ENCODE peak calls at places on chromosomes 7 and 10, in eight cellular contexts. One of them, this sample, is unnamed.

GRCh38 chr7:16743207-16743606 is 10.3 kb upstream of the TSPAN13 start:
- DNase-seq in esophagus muscularis mucosa: no peak
- DNase-seq in A549: no peak
- DNase-seq in right lobe of liver: no peak
- DNase-seq in tibial nerve: no peak
- DNase-seq in heart left ventricle: no peak
- DNase-seq in spleen: no peak
- DNase-seq in GM12878: no peak
- DNase-seq in this sample: no peak

GRCh38 chr7:19051767-19052375 is 65.6 kb downstream of the TWIST1 start:
- DNase-seq in esophagus muscularis mucosa: no peak
- DNase-seq in A549: peak
- DNase-seq in right lobe of liver: no peak
- DNase-seq in tibial nerve: no peak
- DNase-seq in heart left ventricle: no peak
- DNase-seq in spleen: no peak
- DNase-seq in GM12878: no peak
- DNase-seq in this sample: no peak

GRCh38 chr7:88329532-88330463 is 23.1 kb upstream of the STEAP4 start:
- DNase-seq in esophagus muscularis mucosa: no peak
- DNase-seq in A549: no peak
- DNase-seq in right lobe of liver: no peak
- DNase-seq in tibial nerve: no peak
- DNase-seq in heart left ventricle: peak
- DNase-seq in spleen: peak
- DNase-seq in GM12878: no peak
- DNase-seq in this sample: no peak

GRCh38 chr10:126012485-126012884 is 116.1 kb downstream of the FANK1 start:
- DNase-seq in esophagus muscularis mucosa: no peak
- DNase-seq in A549: no peak
- DNase-seq in right lobe of liver: no peak
- DNase-seq in tibial nerve: no peak
- DNase-seq in heart left ventricle: no peak
- DNase-seq in spleen: no peak
- DNase-seq in GM12878: no peak
- DNase-seq in this sample: no peak

GRCh38 chr10:122310311-122311050 is 39.4 kb downstream of the BTBD16 start:
- DNase-seq in esophagus muscularis mucosa: peak
- DNase-seq in A549: peak
- DNase-seq in right lobe of liver: peak
- DNase-seq in tibial nerve: no peak
- DNase-seq in heart left ventricle: no peak
- DNase-seq in spleen: no peak
- DNase-seq in GM12878: no peak
- DNase-seq in this sample: no peak

GRCh38 chr7:78642751-78643150 is 810.7 kb downstream of the MAGI2 start:
- DNase-seq in esophagus muscularis mucosa: no peak
- DNase-seq in A549: no peak
- DNase-seq in right lobe of liver: no peak
- DNase-seq in tibial nerve: no peak
- DNase-seq in heart left ventricle: no peak
- DNase-seq in spleen: no peak
- DNase-seq in GM12878: no peak
- DNase-seq in this sample: no peak

GRCh38 chr7:73899731-73900142 is 38.8 kb downstream of the TMEM270 start:
- DNase-seq in esophagus muscularis mucosa: peak
- DNase-seq in A549: no peak
- DNase-seq in right lobe of liver: no peak
- DNase-seq in tibial nerve: peak
- DNase-seq in heart left ventricle: peak
- DNase-seq in spleen: no peak
- DNase-seq in GM12878: no peak
- DNase-seq in this sample: peak

GRCh38 chr10:15789793-15790525 is 70.2 kb upstream of the ITGA8 start:
- DNase-seq in esophagus muscularis mucosa: no peak
- DNase-seq in A549: no peak
- DNase-seq in right lobe of liver: no peak
- DNase-seq in tibial nerve: no peak
- DNase-seq in heart left ventricle: no peak
- DNase-seq in spleen: no peak
- DNase-seq in GM12878: no peak
- DNase-seq in this sample: no peak

GRCh38 chr7:92421676-92422435 is 25.4 kb upstream of the GATAD1 start:
- DNase-seq in esophagus muscularis mucosa: no peak
- DNase-seq in A549: no peak
- DNase-seq in right lobe of liver: no peak
- DNase-seq in tibial nerve: no peak
- DNase-seq in heart left ventricle: no peak
- DNase-seq in spleen: no peak
- DNase-seq in GM12878: no peak
- DNase-seq in this sample: no peak

GRCh38 chr10:19828278-19829049 is 12.2 kb downstream of the PLXDC2 start:
- DNase-seq in esophagus muscularis mucosa: no peak
- DNase-seq in A549: no peak
- DNase-seq in right lobe of liver: no peak
- DNase-seq in tibial nerve: no peak
- DNase-seq in heart left ventricle: no peak
- DNase-seq in spleen: no peak
- DNase-seq in GM12878: no peak
- DNase-seq in this sample: no peak

GRCh38 chr10:21141946-21142345 is 244.8 kb upstream of the NEBL start:
- DNase-seq in esophagus muscularis mucosa: no peak
- DNase-seq in A549: no peak
- DNase-seq in right lobe of liver: no peak
- DNase-seq in tibial nerve: no peak
- DNase-seq in heart left ventricle: no peak
- DNase-seq in spleen: no peak
- DNase-seq in GM12878: no peak
- DNase-seq in this sample: no peak

GRCh38 chr7:19772858-19773337 is 519 bp downstream of the TMEM196 start:
- DNase-seq in esophagus muscularis mucosa: no peak
- DNase-seq in A549: peak
- DNase-seq in right lobe of liver: no peak
- DNase-seq in tibial nerve: no peak
- DNase-seq in heart left ventricle: no peak
- DNase-seq in spleen: no peak
- DNase-seq in GM12878: no peak
- DNase-seq in this sample: peak

GRCh38 chr7:151520419-151521229 is 929 bp upstream of the RHEB start:
- DNase-seq in esophagus muscularis mucosa: no peak
- DNase-seq in A549: no peak
- DNase-seq in right lobe of liver: peak
- DNase-seq in tibial nerve: peak
- DNase-seq in heart left ventricle: peak
- DNase-seq in spleen: peak
- DNase-seq in GM12878: no peak
- DNase-seq in this sample: peak

GRCh38 chr7:158016171-158017087 is 571.2 kb downstream of the PTPRN2 start:
- DNase-seq in esophagus muscularis mucosa: no peak
- DNase-seq in A549: no peak
- DNase-seq in right lobe of liver: no peak
- DNase-seq in tibial nerve: no peak
- DNase-seq in heart left ventricle: no peak
- DNase-seq in spleen: peak
- DNase-seq in GM12878: no peak
- DNase-seq in this sample: no peak

GRCh38 chr10:91185239-91185875 is 35.1 kb upstream of the PCGF5 start:
- DNase-seq in esophagus muscularis mucosa: no peak
- DNase-seq in A549: peak
- DNase-seq in right lobe of liver: no peak
- DNase-seq in tibial nerve: no peak
- DNase-seq in heart left ventricle: no peak
- DNase-seq in spleen: no peak
- DNase-seq in GM12878: no peak
- DNase-seq in this sample: no peak

GRCh38 chr10:130662775-130663174 is 526.6 kb downstream of the GLRX3 start:
- DNase-seq in esophagus muscularis mucosa: no peak
- DNase-seq in A549: no peak
- DNase-seq in right lobe of liver: no peak
- DNase-seq in tibial nerve: no peak
- DNase-seq in heart left ventricle: no peak
- DNase-seq in spleen: no peak
- DNase-seq in GM12878: no peak
- DNase-seq in this sample: no peak

GRCh38 chr10:132400041-132400546 is 3.1 kb downstream of the PWWP2B start:
- DNase-seq in esophagus muscularis mucosa: no peak
- DNase-seq in A549: no peak
- DNase-seq in right lobe of liver: no peak
- DNase-seq in tibial nerve: no peak
- DNase-seq in heart left ventricle: peak
- DNase-seq in spleen: peak
- DNase-seq in GM12878: no peak
- DNase-seq in this sample: no peak

GRCh38 chr7:90180011-90180585 is 25.8 kb downstream of the STEAP1 start:
- DNase-seq in esophagus muscularis mucosa: no peak
- DNase-seq in A549: peak
- DNase-seq in right lobe of liver: no peak
- DNase-seq in tibial nerve: no peak
- DNase-seq in heart left ventricle: no peak
- DNase-seq in spleen: no peak
- DNase-seq in GM12878: peak
- DNase-seq in this sample: no peak

GRCh38 chr7:28103984-28104628 is 76.5 kb downstream of the JAZF1 start:
- DNase-seq in esophagus muscularis mucosa: peak
- DNase-seq in A549: no peak
- DNase-seq in right lobe of liver: no peak
- DNase-seq in tibial nerve: no peak
- DNase-seq in heart left ventricle: no peak
- DNase-seq in spleen: no peak
- DNase-seq in GM12878: no peak
- DNase-seq in this sample: peak

GRCh38 chr10:1178506-1178905 is 122.3 kb downstream of the WDR37 start:
- DNase-seq in esophagus muscularis mucosa: no peak
- DNase-seq in A549: no peak
- DNase-seq in right lobe of liver: no peak
- DNase-seq in tibial nerve: no peak
- DNase-seq in heart left ventricle: no peak
- DNase-seq in spleen: peak
- DNase-seq in GM12878: no peak
- DNase-seq in this sample: no peak

GRCh38 chr10:96512997-96513685 is 585 bp downstream of the TLL2 start:
- DNase-seq in esophagus muscularis mucosa: no peak
- DNase-seq in A549: no peak
- DNase-seq in right lobe of liver: no peak
- DNase-seq in tibial nerve: no peak
- DNase-seq in heart left ventricle: peak
- DNase-seq in spleen: no peak
- DNase-seq in GM12878: no peak
- DNase-seq in this sample: no peak

GRCh38 chr7:1899201-1899600 is 229.1 kb downstream of the ELFN1 start:
- DNase-seq in esophagus muscularis mucosa: no peak
- DNase-seq in A549: no peak
- DNase-seq in right lobe of liver: no peak
- DNase-seq in tibial nerve: no peak
- DNase-seq in heart left ventricle: peak
- DNase-seq in spleen: no peak
- DNase-seq in GM12878: no peak
- DNase-seq in this sample: no peak
- H3K27ac ChIP-seq in esophagus muscularis mucosa: no peak
- H3K27ac ChIP-seq in A549: no peak
- H3K27ac ChIP-seq in right lobe of liver: no peak
- H3K27ac ChIP-seq in tibial nerve: no peak
- H3K27ac ChIP-seq in heart left ventricle: no peak
- H3K27ac ChIP-seq in spleen: no peak
- H3K27ac ChIP-seq in GM12878: no peak
- H3K27ac ChIP-seq in this sample: no peak

DNA sequence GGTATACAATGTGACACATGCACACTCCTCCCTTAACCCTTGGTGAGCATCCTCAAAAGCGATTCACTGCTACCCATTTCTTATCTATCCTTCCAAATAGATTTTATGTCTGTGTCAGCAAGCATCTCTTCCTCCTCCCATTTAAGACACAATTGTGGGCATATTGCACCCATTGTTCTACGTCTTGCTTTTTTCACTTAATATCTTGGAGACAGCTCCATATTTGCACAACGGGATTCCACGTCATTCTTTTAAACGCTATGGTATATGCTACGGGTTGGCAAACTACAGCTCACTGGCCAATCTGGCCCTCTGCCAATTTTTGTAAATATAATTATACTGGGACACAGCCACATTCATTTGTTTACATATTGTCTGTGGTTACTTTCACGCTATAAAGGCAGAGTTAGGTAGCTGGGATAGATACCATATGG is 88.6 kb downstream of the RNF216 start:
- DNase-seq in esophagus muscularis mucosa: no peak
- DNase-seq in A549: peak
- DNase-seq in right lobe of liver: no peak
- DNase-seq in tibial nerve: no peak
- DNase-seq in heart left ventricle: no peak
- DNase-seq in spleen: no peak
- DNase-seq in GM12878: no peak
- DNase-seq in this sample: no peak
- TF ChIP-seq POLR2A in esophagus muscularis mucosa: no peak
- TF ChIP-seq POLR2A in A549: no peak
- TF ChIP-seq POLR2A in right lobe of liver: no peak
- TF ChIP-seq POLR2A in tibial nerve: no peak
- TF ChIP-seq POLR2A in heart left ventricle: no peak
- TF ChIP-seq POLR2A in spleen: no peak
- TF ChIP-seq POLR2A in GM12878: no peak
- TF ChIP-seq POLR2A in this sample: no peak

GRCh38 chr10:124722812-124723783 is 21.1 kb downstream of the FAM53B start:
- DNase-seq in esophagus muscularis mucosa: no peak
- DNase-seq in A549: no peak
- DNase-seq in right lobe of liver: no peak
- DNase-seq in tibial nerve: no peak
- DNase-seq in heart left ventricle: peak
- DNase-seq in spleen: peak
- DNase-seq in GM12878: peak
- DNase-seq in this sample: peak
- H3K4me3 ChIP-seq in esophagus muscularis mucosa: no peak
- H3K4me3 ChIP-seq in A549: no peak
- H3K4me3 ChIP-seq in right lobe of liver: no peak
- H3K4me3 ChIP-seq in tibial nerve: no peak
- H3K4me3 ChIP-seq in heart left ventricle: no peak
- H3K4me3 ChIP-seq in spleen: no peak
- H3K4me3 ChIP-seq in GM12878: peak
- H3K4me3 ChIP-seq in this sample: no peak

GRCh38 chr10:30855131-30855530 is 176.5 kb downstream of the ZNF438 start:
- DNase-seq in esophagus muscularis mucosa: no peak
- DNase-seq in A549: no peak
- DNase-seq in right lobe of liver: no peak
- DNase-seq in tibial nerve: no peak
- DNase-seq in heart left ventricle: no peak
- DNase-seq in spleen: no peak
- DNase-seq in GM12878: no peak
- DNase-seq in this sample: no peak

GRCh38 chr10:30861976-30862375 is 169.7 kb downstream of the ZNF438 start:
- DNase-seq in esophagus muscularis mucosa: no peak
- DNase-seq in A549: no peak
- DNase-seq in right lobe of liver: no peak
- DNase-seq in tibial nerve: no peak
- DNase-seq in heart left ventricle: no peak
- DNase-seq in spleen: no peak
- DNase-seq in GM12878: no peak
- DNase-seq in this sample: no peak

GRCh38 chr10:30857803-30858202 is 173.9 kb downstream of the ZNF438 start:
- DNase-seq in esophagus muscularis mucosa: peak
- DNase-seq in A549: no peak
- DNase-seq in right lobe of liver: no peak
- DNase-seq in tibial nerve: peak
- DNase-seq in heart left ventricle: peak
- DNase-seq in spleen: no peak
- DNase-seq in GM12878: no peak
- DNase-seq in this sample: peak

GRCh38 chr10:30861217-30861616 is 170.4 kb downstream of the ZNF438 start:
- DNase-seq in esophagus muscularis mucosa: no peak
- DNase-seq in A549: no peak
- DNase-seq in right lobe of liver: no peak
- DNase-seq in tibial nerve: no peak
- DNase-seq in heart left ventricle: no peak
- DNase-seq in spleen: no peak
- DNase-seq in GM12878: no peak
- DNase-seq in this sample: no peak

GRCh38 chr10:30858499-30858898 is 173.2 kb downstream of the ZNF438 start:
- DNase-seq in esophagus muscularis mucosa: no peak
- DNase-seq in A549: no peak
- DNase-seq in right lobe of liver: no peak
- DNase-seq in tibial nerve: no peak
- DNase-seq in heart left ventricle: no peak
- DNase-seq in spleen: no peak
- DNase-seq in GM12878: no peak
- DNase-seq in this sample: no peak
- H3K27ac ChIP-seq in esophagus muscularis mucosa: peak
- H3K27ac ChIP-seq in A549: no peak
- H3K27ac ChIP-seq in right lobe of liver: no peak
- H3K27ac ChIP-seq in tibial nerve: no peak
- H3K27ac ChIP-seq in heart left ventricle: peak
- H3K27ac ChIP-seq in spleen: no peak
- H3K27ac ChIP-seq in GM12878: no peak
- H3K27ac ChIP-seq in this sample: peak